ENCODE peak calls at places on chromosomes 5 and 9, in ten cellular contexts. One of them, this sample, is unnamed.
A peak's percentile ranks its signal among the peaks of the same experiment; 100 is the strongest.

GRCh38 chr9:91489391-91489899 is 65.8 kb upstream of the NFIL3 start:
- DNase-seq in GM12878: no peak
- DNase-seq in naive thymus-derived CD4-positive, alpha-beta T cell: no peak
- DNase-seq in heart right ventricle: peak; percentile 41
- DNase-seq in cardiac muscle cell: no peak
- DNase-seq in SJSA1: no peak
- DNase-seq in left ventricle myocardium inferior: no peak
- DNase-seq in CD8-positive, alpha-beta memory T cell: no peak
- DNase-seq in uterus: no peak
- DNase-seq in A549: no peak
- DNase-seq in this sample: no peak

GRCh38 chr5:96649251-96649937 is 12.8 kb upstream of the CAST start:
- DNase-seq in heart right ventricle: no peak
- DNase-seq in left ventricle myocardium inferior: no peak
- DNase-seq in cardiac muscle cell: no peak
- DNase-seq in SJSA1: no peak
- DNase-seq in naive thymus-derived CD4-positive, alpha-beta T cell: no peak
- DNase-seq in uterus: no peak
- DNase-seq in GM12878: no peak
- DNase-seq in A549: no peak
- DNase-seq in CD8-positive, alpha-beta memory T cell: no peak
- DNase-seq in this sample: no peak

GRCh38 chr9:23005061-23005690 is 558.6 kb downstream of the DMRTA1 start:
- DNase-seq in heart right ventricle: no peak
- DNase-seq in left ventricle myocardium inferior: no peak
- DNase-seq in A549: no peak
- DNase-seq in GM12878: no peak
- DNase-seq in CD8-positive, alpha-beta memory T cell: no peak
- DNase-seq in uterus: no peak
- DNase-seq in naive thymus-derived CD4-positive, alpha-beta T cell: no peak
- DNase-seq in cardiac muscle cell: no peak
- DNase-seq in SJSA1: no peak
- DNase-seq in this sample: no peak

GRCh38 chr5:139964994-139965565 is 78.0 kb downstream of the NRG2 start:
- DNase-seq in naive thymus-derived CD4-positive, alpha-beta T cell: no peak
- DNase-seq in heart right ventricle: no peak
- DNase-seq in uterus: no peak
- DNase-seq in CD8-positive, alpha-beta memory T cell: no peak
- DNase-seq in SJSA1: no peak
- DNase-seq in A549: no peak
- DNase-seq in cardiac muscle cell: no peak
- DNase-seq in GM12878: no peak
- DNase-seq in left ventricle myocardium inferior: no peak
- DNase-seq in this sample: no peak

GRCh38 chr5:160787247-160787646 is 64.8 kb downstream of the ATP10B start:
- DNase-seq in heart right ventricle: no peak
- DNase-seq in GM12878: peak; percentile 17
- DNase-seq in CD8-positive, alpha-beta memory T cell: no peak
- DNase-seq in uterus: no peak
- DNase-seq in cardiac muscle cell: no peak
- DNase-seq in A549: peak; percentile 6
- DNase-seq in SJSA1: no peak
- DNase-seq in naive thymus-derived CD4-positive, alpha-beta T cell: no peak
- DNase-seq in left ventricle myocardium inferior: no peak
- DNase-seq in this sample: no peak

GRCh38 chr5:35073168-35073567 is 25.4 kb upstream of the AGXT2 start:
- DNase-seq in heart right ventricle: no peak
- DNase-seq in cardiac muscle cell: no peak
- DNase-seq in A549: no peak
- DNase-seq in SJSA1: no peak
- DNase-seq in left ventricle myocardium inferior: no peak
- DNase-seq in CD8-positive, alpha-beta memory T cell: no peak
- DNase-seq in GM12878: no peak
- DNase-seq in naive thymus-derived CD4-positive, alpha-beta T cell: no peak
- DNase-seq in uterus: no peak
- DNase-seq in this sample: no peak

GRCh38 chr9:137138701-137139467 is at the start of gene GRIN1:
- DNase-seq in CD8-positive, alpha-beta memory T cell: peak; percentile 34
- DNase-seq in A549: no peak
- DNase-seq in naive thymus-derived CD4-positive, alpha-beta T cell: no peak
- DNase-seq in GM12878: no peak
- DNase-seq in heart right ventricle: no peak
- DNase-seq in left ventricle myocardium inferior: no peak
- DNase-seq in SJSA1: no peak
- DNase-seq in uterus: no peak
- DNase-seq in cardiac muscle cell: peak; percentile 46
- DNase-seq in this sample: no peak

GRCh38 chr5:145701404-145701803 is 133.7 kb downstream of the PRELID2 start:
- DNase-seq in naive thymus-derived CD4-positive, alpha-beta T cell: no peak
- DNase-seq in GM12878: no peak
- DNase-seq in cardiac muscle cell: no peak
- DNase-seq in SJSA1: no peak
- DNase-seq in left ventricle myocardium inferior: no peak
- DNase-seq in CD8-positive, alpha-beta memory T cell: no peak
- DNase-seq in heart right ventricle: no peak
- DNase-seq in uterus: no peak
- DNase-seq in A549: no peak
- DNase-seq in this sample: no peak

GRCh38 chr9:99235069-99235468 is 13.0 kb downstream of the SEC61B start:
- DNase-seq in GM12878: no peak
- DNase-seq in CD8-positive, alpha-beta memory T cell: no peak
- DNase-seq in A549: no peak
- DNase-seq in SJSA1: no peak
- DNase-seq in naive thymus-derived CD4-positive, alpha-beta T cell: no peak
- DNase-seq in left ventricle myocardium inferior: no peak
- DNase-seq in heart right ventricle: no peak
- DNase-seq in cardiac muscle cell: no peak
- DNase-seq in uterus: no peak
- DNase-seq in this sample: no peak

GRCh38 chr5:145718956-145719355 is 116.2 kb downstream of the PRELID2 start:
- DNase-seq in A549: peak; percentile 10
- DNase-seq in left ventricle myocardium inferior: no peak
- DNase-seq in heart right ventricle: no peak
- DNase-seq in GM12878: no peak
- DNase-seq in cardiac muscle cell: peak; percentile 52
- DNase-seq in uterus: no peak
- DNase-seq in CD8-positive, alpha-beta memory T cell: no peak
- DNase-seq in SJSA1: no peak
- DNase-seq in naive thymus-derived CD4-positive, alpha-beta T cell: no peak
- DNase-seq in this sample: peak; percentile 16

GRCh38 chr5:603081-603998 is 8.8 kb upstream of the CEP72 start:
- DNase-seq in heart right ventricle: no peak
- DNase-seq in A549: no peak
- DNase-seq in uterus: peak; percentile 6
- DNase-seq in SJSA1: peak; percentile 33
- DNase-seq in left ventricle myocardium inferior: no peak
- DNase-seq in cardiac muscle cell: no peak
- DNase-seq in naive thymus-derived CD4-positive, alpha-beta T cell: no peak
- DNase-seq in GM12878: no peak
- DNase-seq in CD8-positive, alpha-beta memory T cell: no peak
- DNase-seq in this sample: no peak

GRCh38 chr9:82586918-82587356 is 476.0 kb downstream of the RASEF start:
- DNase-seq in SJSA1: no peak
- DNase-seq in A549: no peak
- DNase-seq in uterus: no peak
- DNase-seq in GM12878: no peak
- DNase-seq in left ventricle myocardium inferior: no peak
- DNase-seq in naive thymus-derived CD4-positive, alpha-beta T cell: no peak
- DNase-seq in heart right ventricle: no peak
- DNase-seq in cardiac muscle cell: no peak
- DNase-seq in CD8-positive, alpha-beta memory T cell: no peak
- DNase-seq in this sample: no peak

GRCh38 chr9:82582693-82583092 is 480.2 kb downstream of the RASEF start:
- DNase-seq in A549: no peak
- DNase-seq in heart right ventricle: no peak
- DNase-seq in naive thymus-derived CD4-positive, alpha-beta T cell: no peak
- DNase-seq in left ventricle myocardium inferior: no peak
- DNase-seq in SJSA1: no peak
- DNase-seq in uterus: no peak
- DNase-seq in cardiac muscle cell: no peak
- DNase-seq in CD8-positive, alpha-beta memory T cell: no peak
- DNase-seq in GM12878: no peak
- DNase-seq in this sample: no peak

GRCh38 chr9:82581516-82581915 is 481.4 kb downstream of the RASEF start:
- DNase-seq in left ventricle myocardium inferior: no peak
- DNase-seq in cardiac muscle cell: no peak
- DNase-seq in CD8-positive, alpha-beta memory T cell: no peak
- DNase-seq in heart right ventricle: no peak
- DNase-seq in SJSA1: no peak
- DNase-seq in GM12878: no peak
- DNase-seq in naive thymus-derived CD4-positive, alpha-beta T cell: no peak
- DNase-seq in uterus: no peak
- DNase-seq in A549: no peak
- DNase-seq in this sample: no peak

GRCh38 chr9:82583524-82583923 is 479.4 kb downstream of the RASEF start:
- DNase-seq in GM12878: no peak
- DNase-seq in naive thymus-derived CD4-positive, alpha-beta T cell: no peak
- DNase-seq in uterus: no peak
- DNase-seq in left ventricle myocardium inferior: no peak
- DNase-seq in A549: no peak
- DNase-seq in SJSA1: no peak
- DNase-seq in CD8-positive, alpha-beta memory T cell: no peak
- DNase-seq in heart right ventricle: no peak
- DNase-seq in cardiac muscle cell: no peak
- DNase-seq in this sample: no peak

DNA sequence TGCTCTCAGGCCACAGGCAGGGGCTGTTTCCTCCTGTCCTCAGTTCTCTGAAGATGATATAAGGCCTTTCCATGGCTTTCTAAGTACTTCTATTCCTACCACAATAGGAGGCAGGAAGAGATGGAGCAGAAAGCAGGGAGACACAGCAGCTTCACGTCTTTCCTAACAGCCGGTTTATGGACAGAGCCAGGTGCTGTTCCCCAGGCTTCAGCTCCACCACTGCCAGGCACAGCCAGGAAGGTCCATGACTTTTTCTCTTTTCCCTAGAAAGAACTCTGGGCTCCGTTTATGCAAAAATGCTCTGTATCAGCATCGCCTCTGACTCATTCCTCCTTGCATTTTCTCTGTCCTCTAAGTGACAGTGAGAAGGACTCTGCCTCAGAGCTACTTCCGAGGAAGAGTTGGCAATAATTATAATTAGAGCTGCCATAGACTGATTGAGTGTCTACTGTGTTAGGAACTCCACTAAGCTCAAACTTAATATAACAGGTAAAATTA is 478.5 kb downstream of the RASEF start:
- DNase-seq in heart right ventricle: no peak
- DNase-seq in CD8-positive, alpha-beta memory T cell: no peak
- DNase-seq in GM12878: no peak
- DNase-seq in A549: no peak
- DNase-seq in SJSA1: no peak
- DNase-seq in left ventricle myocardium inferior: no peak
- DNase-seq in uterus: no peak
- DNase-seq in cardiac muscle cell: no peak
- DNase-seq in naive thymus-derived CD4-positive, alpha-beta T cell: no peak
- DNase-seq in this sample: peak; percentile 89
- H3K4me1 ChIP-seq in heart right ventricle: no peaks in the 10 kb centered on the region
- H3K4me1 ChIP-seq in CD8-positive, alpha-beta memory T cell: no peaks in the 10 kb centered on the region
- H3K4me1 ChIP-seq in GM12878: no peaks in the 10 kb centered on the region
- H3K4me1 ChIP-seq in A549: no peaks in the 10 kb centered on the region
- H3K4me1 ChIP-seq in SJSA1: no peaks in the 10 kb centered on the region
- H3K4me1 ChIP-seq in left ventricle myocardium inferior: no peaks in the 10 kb centered on the region
- H3K4me1 ChIP-seq in uterus: no peaks in the 10 kb centered on the region
- H3K4me1 ChIP-seq in cardiac muscle cell: no peaks in the 10 kb centered on the region
- H3K4me1 ChIP-seq in naive thymus-derived CD4-positive, alpha-beta T cell: no peaks in the 10 kb centered on the region
- H3K4me1 ChIP-seq in this sample: no peaks in the 10 kb centered on the region

DNA sequence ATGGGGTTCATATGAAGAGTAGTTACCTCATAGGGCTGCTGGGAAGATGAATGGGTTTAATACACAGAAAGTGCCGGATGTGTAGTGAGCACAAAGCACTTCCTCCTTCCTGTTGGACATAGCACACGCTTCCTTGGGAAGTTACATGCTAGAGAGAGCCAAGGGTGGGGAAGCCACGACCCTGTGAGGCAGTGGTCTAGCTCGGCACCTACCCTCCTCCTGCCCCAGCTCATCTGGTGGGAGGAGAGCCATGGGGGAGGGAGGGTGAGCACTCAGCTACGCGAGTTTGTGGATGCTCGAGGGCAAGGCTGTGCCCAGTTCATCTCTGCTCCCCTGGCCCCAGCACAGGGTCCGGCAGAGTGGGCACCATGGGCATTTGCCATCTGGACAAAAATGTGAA is 43.6 kb upstream of the NEK6 start:
- DNase-seq in CD8-positive, alpha-beta memory T cell: no peak
- DNase-seq in uterus: no peak
- DNase-seq in left ventricle myocardium inferior: no peak
- DNase-seq in GM12878: no peak
- DNase-seq in SJSA1: no peak
- DNase-seq in naive thymus-derived CD4-positive, alpha-beta T cell: no peak
- DNase-seq in A549: no peak
- DNase-seq in cardiac muscle cell: no peak
- DNase-seq in heart right ventricle: no peak
- DNase-seq in this sample: no peak
- H3K27ac ChIP-seq in CD8-positive, alpha-beta memory T cell: no peak overlapping the region
- H3K27ac ChIP-seq in uterus: no peak overlapping the region
- H3K27ac ChIP-seq in left ventricle myocardium inferior: no peak overlapping the region
- H3K27ac ChIP-seq in GM12878: no peak overlapping the region
- H3K27ac ChIP-seq in SJSA1: no peak overlapping the region
- H3K27ac ChIP-seq in naive thymus-derived CD4-positive, alpha-beta T cell: no peak overlapping the region
- H3K27ac ChIP-seq in A549: no peak overlapping the region
- H3K27ac ChIP-seq in cardiac muscle cell: no peak overlapping the region
- H3K27ac ChIP-seq in heart right ventricle: no peak overlapping the region
- H3K27ac ChIP-seq in this sample: no peak overlapping the region

GRCh38 chr5:134267366-134268018 is 41.6 kb upstream of the PPP2CA start:
- DNase-seq in A549: no peak
- DNase-seq in GM12878: no peak
- DNase-seq in heart right ventricle: no peak
- DNase-seq in left ventricle myocardium inferior: no peak
- DNase-seq in uterus: no peak
- DNase-seq in CD8-positive, alpha-beta memory T cell: no peak
- DNase-seq in cardiac muscle cell: peak; percentile 29
- DNase-seq in SJSA1: no peak
- DNase-seq in naive thymus-derived CD4-positive, alpha-beta T cell: no peak
- DNase-seq in this sample: no peak
- H3K9me3 ChIP-seq in A549: peaks cover 13% of the 10 kb centered on the region
- H3K9me3 ChIP-seq in GM12878: no peaks in the 10 kb centered on the region
- H3K9me3 ChIP-seq in heart right ventricle: peaks cover 33% of the 10 kb centered on the region
- H3K9me3 ChIP-seq in left ventricle myocardium inferior: peaks cover 31% of the 10 kb centered on the region
- H3K9me3 ChIP-seq in uterus: no peaks in the 10 kb centered on the region
- H3K9me3 ChIP-seq in CD8-positive, alpha-beta memory T cell: no peaks in the 10 kb centered on the region
- H3K9me3 ChIP-seq in cardiac muscle cell: no peaks in the 10 kb centered on the region
- H3K9me3 ChIP-seq in SJSA1: peaks cover 4% of the 10 kb centered on the region
- H3K9me3 ChIP-seq in naive thymus-derived CD4-positive, alpha-beta T cell: no peaks in the 10 kb centered on the region
- H3K9me3 ChIP-seq in this sample: peaks cover 7% of the 10 kb centered on the region

DNA sequence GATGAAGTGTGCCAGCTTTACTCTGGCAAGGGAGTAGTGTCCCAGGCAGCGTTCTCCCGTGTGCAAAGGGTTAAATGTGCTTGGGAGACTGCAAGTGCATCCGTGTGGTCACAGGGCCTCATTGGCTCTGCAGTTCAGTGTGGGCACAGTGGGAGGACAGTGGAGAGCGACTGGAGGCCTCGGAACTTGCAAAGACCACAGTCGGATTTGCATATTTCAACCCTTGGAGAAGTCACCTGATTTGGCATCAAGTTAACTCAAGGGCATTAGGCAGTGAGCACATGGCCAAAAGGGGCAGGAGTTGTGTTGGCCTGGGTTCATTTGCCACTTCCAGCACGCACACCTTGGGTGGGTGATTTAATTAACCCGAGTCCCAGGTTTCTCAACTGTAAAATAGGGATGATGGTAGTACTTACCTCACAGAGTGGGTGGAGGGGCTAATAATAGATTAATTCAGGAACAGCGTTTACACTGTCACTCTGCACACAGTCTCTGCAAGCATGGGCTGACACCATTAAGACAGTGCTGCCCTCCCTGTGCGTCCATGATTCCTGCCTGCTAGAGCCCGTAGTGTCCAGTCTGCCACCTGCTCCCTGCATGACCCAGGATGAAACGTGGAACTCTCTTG is 22.6 kb downstream of the JADE2 start:
- DNase-seq in GM12878: no peak
- DNase-seq in uterus: no peak
- DNase-seq in cardiac muscle cell: no peak
- DNase-seq in SJSA1: no peak
- DNase-seq in CD8-positive, alpha-beta memory T cell: no peak
- DNase-seq in naive thymus-derived CD4-positive, alpha-beta T cell: no peak
- DNase-seq in left ventricle myocardium inferior: peak; percentile 10
- DNase-seq in A549: no peak
- DNase-seq in heart right ventricle: no peak
- DNase-seq in this sample: no peak
- H3K4me1 ChIP-seq in GM12878: peaks cover 71% of the 10 kb centered on the region
- H3K4me1 ChIP-seq in uterus: peaks cover 7% of the 10 kb centered on the region
- H3K4me1 ChIP-seq in cardiac muscle cell: no peaks in the 10 kb centered on the region
- H3K4me1 ChIP-seq in SJSA1: peaks cover 35% of the 10 kb centered on the region
- H3K4me1 ChIP-seq in CD8-positive, alpha-beta memory T cell: peaks cover 51% of the 10 kb centered on the region
- H3K4me1 ChIP-seq in naive thymus-derived CD4-positive, alpha-beta T cell: peaks cover 32% of the 10 kb centered on the region
- H3K4me1 ChIP-seq in left ventricle myocardium inferior: peaks cover 99% of the 10 kb centered on the region
- H3K4me1 ChIP-seq in A549: peaks cover 56% of the 10 kb centered on the region
- H3K4me1 ChIP-seq in heart right ventricle: peaks cover 17% of the 10 kb centered on the region
- H3K4me1 ChIP-seq in this sample: no peaks in the 10 kb centered on the region

This sample was measured in SJCRH30.